ENCODE peak calls at places on chromosomes 11 and 22, in nine cellular contexts. One of them, this sample, is unnamed. For H3K36me3, the result is how much of the 10 kb centered on the place peaks cover.

GRCh38 chr11:106087815-106088435 is 10.5 kb downstream of the AASDHPPT start:
- DNase-seq in OCI-LY7: peak
- DNase-seq in PC-3: peak
- DNase-seq in transverse colon: peak
- DNase-seq in Caco-2: peak
- DNase-seq in mammary epithelial cell: peak
- DNase-seq in tibial nerve: peak
- DNase-seq in pancreas: peak
- DNase-seq in ovary: peak
- DNase-seq in this sample: no peak

GRCh38 chr11:122202161-122202950 is 86.3 kb upstream of the BLID start:
- DNase-seq in Caco-2: no peak
- DNase-seq in ovary: peak
- DNase-seq in OCI-LY7: no peak
- DNase-seq in tibial nerve: peak
- DNase-seq in PC-3: peak
- DNase-seq in transverse colon: no peak
- DNase-seq in pancreas: no peak
- DNase-seq in mammary epithelial cell: peak
- DNase-seq in this sample: no peak

GRCh38 chr11:72685560-72686480 is 11.6 kb upstream of the PDE2A start:
- DNase-seq in transverse colon: peak
- DNase-seq in PC-3: no peak
- DNase-seq in mammary epithelial cell: no peak
- DNase-seq in ovary: no peak
- DNase-seq in Caco-2: no peak
- DNase-seq in tibial nerve: no peak
- DNase-seq in OCI-LY7: no peak
- DNase-seq in pancreas: no peak
- DNase-seq in this sample: no peak

GRCh38 chr11:74902342-74902741 is 46.5 kb downstream of the XRRA1 start:
- DNase-seq in transverse colon: no peak
- DNase-seq in pancreas: no peak
- DNase-seq in PC-3: no peak
- DNase-seq in ovary: no peak
- DNase-seq in OCI-LY7: no peak
- DNase-seq in tibial nerve: no peak
- DNase-seq in Caco-2: no peak
- DNase-seq in mammary epithelial cell: no peak
- DNase-seq in this sample: no peak

GRCh38 chr11:57294225-57295131 is 30.3 kb downstream of the TNKS1BP1 start:
- DNase-seq in transverse colon: peak
- DNase-seq in pancreas: no peak
- DNase-seq in Caco-2: no peak
- DNase-seq in mammary epithelial cell: peak
- DNase-seq in ovary: no peak
- DNase-seq in tibial nerve: no peak
- DNase-seq in PC-3: peak
- DNase-seq in OCI-LY7: no peak
- DNase-seq in this sample: no peak

GRCh38 chr22:40463727-40464126 is 93.3 kb downstream of the SGSM3 start:
- DNase-seq in pancreas: no peak
- DNase-seq in PC-3: no peak
- DNase-seq in mammary epithelial cell: no peak
- DNase-seq in tibial nerve: no peak
- DNase-seq in transverse colon: no peak
- DNase-seq in Caco-2: no peak
- DNase-seq in ovary: no peak
- DNase-seq in OCI-LY7: peak
- DNase-seq in this sample: peak

GRCh38 chr11:134659882-134660281 is 247.8 kb upstream of the B3GAT1 start:
- DNase-seq in pancreas: peak
- DNase-seq in Caco-2: peak
- DNase-seq in transverse colon: no peak
- DNase-seq in mammary epithelial cell: no peak
- DNase-seq in tibial nerve: no peak
- DNase-seq in ovary: no peak
- DNase-seq in PC-3: no peak
- DNase-seq in OCI-LY7: no peak
- DNase-seq in this sample: no peak

GRCh38 chr11:73916435-73916834 is 34.4 kb upstream of the DNAJB13 start:
- DNase-seq in pancreas: no peak
- DNase-seq in mammary epithelial cell: peak
- DNase-seq in transverse colon: no peak
- DNase-seq in Caco-2: no peak
- DNase-seq in PC-3: peak
- DNase-seq in tibial nerve: no peak
- DNase-seq in OCI-LY7: no peak
- DNase-seq in ovary: no peak
- DNase-seq in this sample: no peak

GRCh38 chr11:120334332-120334731 is 1.9 kb upstream of the ARHGEF12 start:
- DNase-seq in transverse colon: no peak
- DNase-seq in mammary epithelial cell: no peak
- DNase-seq in pancreas: no peak
- DNase-seq in PC-3: no peak
- DNase-seq in tibial nerve: no peak
- DNase-seq in OCI-LY7: no peak
- DNase-seq in ovary: no peak
- DNase-seq in Caco-2: no peak
- DNase-seq in this sample: no peak

GRCh38 chr22:43110444-43110926 is at the start of gene BIK:
- DNase-seq in Caco-2: peak
- DNase-seq in ovary: peak
- DNase-seq in OCI-LY7: peak
- DNase-seq in mammary epithelial cell: peak
- DNase-seq in PC-3: peak
- DNase-seq in transverse colon: peak
- DNase-seq in tibial nerve: no peak
- DNase-seq in pancreas: peak
- DNase-seq in this sample: peak

GRCh38 chr11:76175731-76176303 is 30.5 kb downstream of the WNT11 start:
- DNase-seq in pancreas: no peak
- DNase-seq in Caco-2: no peak
- DNase-seq in tibial nerve: no peak
- DNase-seq in PC-3: no peak
- DNase-seq in ovary: no peak
- DNase-seq in mammary epithelial cell: no peak
- DNase-seq in OCI-LY7: no peak
- DNase-seq in transverse colon: no peak
- DNase-seq in this sample: no peak

GRCh38 chr11:4559527-4560440 is 14.8 kb downstream of the OR52M1 start:
- DNase-seq in mammary epithelial cell: no peak
- DNase-seq in ovary: no peak
- DNase-seq in tibial nerve: no peak
- DNase-seq in transverse colon: no peak
- DNase-seq in PC-3: no peak
- DNase-seq in Caco-2: no peak
- DNase-seq in pancreas: no peak
- DNase-seq in OCI-LY7: no peak
- DNase-seq in this sample: no peak

GRCh38 chr11:8731647-8732188 is 49.1 kb downstream of the RPL27A start:
- DNase-seq in mammary epithelial cell: no peak
- DNase-seq in transverse colon: no peak
- DNase-seq in ovary: no peak
- DNase-seq in OCI-LY7: peak
- DNase-seq in pancreas: no peak
- DNase-seq in tibial nerve: no peak
- DNase-seq in Caco-2: no peak
- DNase-seq in PC-3: no peak
- DNase-seq in this sample: no peak

GRCh38 chr22:29747832-29748231 is 19.0 kb downstream of the ZMAT5 start:
- DNase-seq in Caco-2: no peak
- DNase-seq in tibial nerve: no peak
- DNase-seq in pancreas: no peak
- DNase-seq in OCI-LY7: no peak
- DNase-seq in ovary: no peak
- DNase-seq in PC-3: no peak
- DNase-seq in mammary epithelial cell: no peak
- DNase-seq in transverse colon: no peak
- DNase-seq in this sample: no peak
- H3K36me3 ChIP-seq in Caco-2: under half
- H3K36me3 ChIP-seq in tibial nerve: under half
- H3K36me3 ChIP-seq in pancreas: under half
- H3K36me3 ChIP-seq in OCI-LY7: under half
- H3K36me3 ChIP-seq in ovary: under half
- H3K36me3 ChIP-seq in PC-3: under half
- H3K36me3 ChIP-seq in mammary epithelial cell: under half
- H3K36me3 ChIP-seq in transverse colon: under half
- H3K36me3 ChIP-seq in this sample: under half

DNA sequence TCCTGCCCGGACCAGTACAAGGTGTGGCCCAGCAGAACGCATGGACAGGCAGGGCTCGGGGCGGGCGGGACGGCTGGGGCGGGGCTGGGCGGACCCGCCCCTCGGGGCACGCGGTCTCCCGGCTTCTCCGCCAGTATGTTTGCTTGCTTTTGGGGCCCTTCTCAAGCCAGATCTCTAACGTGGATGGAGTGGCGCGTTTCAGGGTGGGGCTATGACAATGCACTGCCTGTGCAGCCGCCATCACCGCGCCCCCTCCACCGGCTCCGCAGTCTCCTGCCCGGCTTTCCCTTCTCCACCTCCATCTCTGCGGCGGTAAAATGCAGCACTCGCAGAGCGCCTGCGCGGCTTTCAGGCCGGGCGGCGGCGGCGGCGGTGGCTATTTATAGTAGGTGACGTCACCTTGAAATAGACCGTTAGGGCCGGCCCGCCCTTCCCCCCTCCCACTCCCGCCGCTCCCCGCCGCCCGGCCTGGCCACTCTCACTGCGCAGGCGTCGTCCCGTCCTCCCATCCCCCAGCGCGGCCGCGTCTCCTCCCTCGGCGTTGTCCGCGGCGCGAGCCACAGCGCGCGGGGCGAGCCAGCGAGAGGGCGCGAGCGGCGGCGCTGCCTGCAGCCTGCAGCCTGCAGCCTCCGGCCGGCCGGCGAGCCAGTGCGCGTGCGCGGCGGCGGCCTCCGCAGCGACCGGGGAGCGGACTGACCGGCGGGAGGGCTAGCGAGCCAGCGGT is at the start of gene YWHAH:
- DNase-seq in PC-3: peak
- DNase-seq in pancreas: peak
- DNase-seq in mammary epithelial cell: peak
- DNase-seq in transverse colon: peak
- DNase-seq in Caco-2: peak
- DNase-seq in OCI-LY7: peak
- DNase-seq in tibial nerve: peak
- DNase-seq in ovary: peak
- DNase-seq in this sample: peak
- TF ChIP-seq CTCF in PC-3: no peak
- TF ChIP-seq CTCF in pancreas: no peak
- TF ChIP-seq CTCF in mammary epithelial cell: no peak
- TF ChIP-seq CTCF in transverse colon: no peak
- TF ChIP-seq CTCF in Caco-2: no peak
- TF ChIP-seq CTCF in OCI-LY7: no peak
- TF ChIP-seq CTCF in tibial nerve: peak
- TF ChIP-seq CTCF in ovary: no peak
- TF ChIP-seq CTCF in this sample: no peak

GRCh38 chr11:70700453-70700852 is 302.1 kb downstream of the CTTN start:
- DNase-seq in mammary epithelial cell: no peak
- DNase-seq in transverse colon: no peak
- DNase-seq in OCI-LY7: no peak
- DNase-seq in tibial nerve: no peak
- DNase-seq in PC-3: no peak
- DNase-seq in Caco-2: no peak
- DNase-seq in ovary: no peak
- DNase-seq in pancreas: peak
- DNase-seq in this sample: no peak
- H3K36me3 ChIP-seq in mammary epithelial cell: under half
- H3K36me3 ChIP-seq in transverse colon: under half
- H3K36me3 ChIP-seq in OCI-LY7: under half
- H3K36me3 ChIP-seq in tibial nerve: under half
- H3K36me3 ChIP-seq in PC-3: under half
- H3K36me3 ChIP-seq in Caco-2: under half
- H3K36me3 ChIP-seq in ovary: under half
- H3K36me3 ChIP-seq in pancreas: under half
- H3K36me3 ChIP-seq in this sample: under half

GRCh38 chr11:46593550-46594382 is at the start of gene AMBRA1:
- DNase-seq in ovary: peak
- DNase-seq in transverse colon: peak
- DNase-seq in PC-3: peak
- DNase-seq in Caco-2: peak
- DNase-seq in pancreas: peak
- DNase-seq in tibial nerve: peak
- DNase-seq in OCI-LY7: peak
- DNase-seq in mammary epithelial cell: peak
- DNase-seq in this sample: peak
- TF ChIP-seq CTCF in ovary: no peak
- TF ChIP-seq CTCF in transverse colon: no peak
- TF ChIP-seq CTCF in PC-3: no peak
- TF ChIP-seq CTCF in Caco-2: no peak
- TF ChIP-seq CTCF in pancreas: no peak
- TF ChIP-seq CTCF in tibial nerve: peak
- TF ChIP-seq CTCF in OCI-LY7: no peak
- TF ChIP-seq CTCF in mammary epithelial cell: no peak
- TF ChIP-seq CTCF in this sample: no peak

DNA sequence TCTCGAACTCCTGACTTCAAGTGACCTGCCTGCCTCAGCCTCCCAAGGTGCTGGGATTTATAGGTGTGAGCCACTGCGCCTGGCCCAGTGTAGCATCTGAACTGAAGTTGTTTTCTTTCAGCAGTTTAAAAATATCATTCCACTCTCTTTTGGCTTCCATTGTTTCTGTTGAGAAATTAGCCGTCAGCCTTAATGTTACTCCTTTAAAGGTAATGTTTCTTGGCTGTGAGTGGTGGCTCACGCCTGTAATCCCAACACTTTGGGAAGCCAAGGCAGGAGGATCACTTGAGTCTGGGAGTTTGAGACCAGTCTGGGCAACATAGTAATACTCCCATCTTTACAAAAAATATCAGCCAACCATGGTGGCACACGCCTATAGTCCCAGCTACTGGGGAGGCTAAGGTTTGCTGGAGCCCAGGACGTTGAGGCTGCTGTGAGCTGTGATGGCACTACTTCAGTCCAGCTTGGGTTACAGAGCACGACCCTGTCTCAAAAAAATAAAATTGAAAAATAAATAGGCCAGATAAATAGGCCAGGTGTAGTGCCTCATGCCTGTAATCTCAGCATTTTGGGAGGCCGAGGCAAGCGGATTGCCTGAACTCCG is 25.9 kb downstream of the MCAM start:
- DNase-seq in OCI-LY7: no peak
- DNase-seq in tibial nerve: no peak
- DNase-seq in ovary: no peak
- DNase-seq in transverse colon: no peak
- DNase-seq in PC-3: no peak
- DNase-seq in mammary epithelial cell: no peak
- DNase-seq in pancreas: no peak
- DNase-seq in Caco-2: no peak
- DNase-seq in this sample: no peak
- H3K36me3 ChIP-seq in OCI-LY7: half or more
- H3K36me3 ChIP-seq in tibial nerve: under half
- H3K36me3 ChIP-seq in ovary: under half
- H3K36me3 ChIP-seq in transverse colon: under half
- H3K36me3 ChIP-seq in PC-3: under half
- H3K36me3 ChIP-seq in mammary epithelial cell: under half
- H3K36me3 ChIP-seq in pancreas: under half
- H3K36me3 ChIP-seq in Caco-2: under half
- H3K36me3 ChIP-seq in this sample: under half